ENCODE peak calls at places on chromosomes 6 and 20, in five cellular contexts. One of them, this sample, is unnamed.

GRCh38 chr20:48298851-48299484 is 513.7 kb upstream of the SULF2 start:
- DNase-seq in CD4-positive, alpha-beta T cell: no peak
- DNase-seq in DND-41: no peak
- DNase-seq in kidney: no peak
- DNase-seq in left ventricle myocardium inferior: no peak
- DNase-seq in this sample: no peak

GRCh38 chr6:133160531-133160930 is 80.6 kb upstream of the EYA4 start:
- DNase-seq in kidney: no peak
- DNase-seq in DND-41: no peak
- DNase-seq in left ventricle myocardium inferior: no peak
- DNase-seq in CD4-positive, alpha-beta T cell: no peak
- DNase-seq in this sample: no peak

GRCh38 chr6:43887340-43887858 is 117.4 kb downstream of the VEGFA start:
- DNase-seq in kidney: peak; percentile 80
- DNase-seq in CD4-positive, alpha-beta T cell: no peak
- DNase-seq in DND-41: no peak
- DNase-seq in left ventricle myocardium inferior: no peak
- DNase-seq in this sample: no peak

GRCh38 chr6:165987483-165988305 is 180.0 kb downstream of the TBXT start:
- DNase-seq in CD4-positive, alpha-beta T cell: no peak
- DNase-seq in DND-41: peak; percentile 15
- DNase-seq in kidney: peak; percentile 91
- DNase-seq in left ventricle myocardium inferior: peak; percentile 87
- DNase-seq in this sample: peak; percentile 28

GRCh38 chr6:159044899-159045727 is at the start of gene TAGAP:
- DNase-seq in DND-41: peak; percentile 87
- DNase-seq in left ventricle myocardium inferior: peak; percentile 52
- DNase-seq in CD4-positive, alpha-beta T cell: peak; percentile 80
- DNase-seq in kidney: peak; percentile 84
- DNase-seq in this sample: peak; percentile 16

GRCh38 chr20:62430871-62431447 is 3.6 kb upstream of the RBBP8NL start:
- DNase-seq in left ventricle myocardium inferior: no peak
- DNase-seq in DND-41: no peak
- DNase-seq in kidney: no peak
- DNase-seq in CD4-positive, alpha-beta T cell: no peak
- DNase-seq in this sample: no peak

GRCh38 chr6:90466191-90466940 is 120.5 kb downstream of the MAP3K7 start:
- DNase-seq in left ventricle myocardium inferior: no peak
- DNase-seq in kidney: no peak
- DNase-seq in DND-41: no peak
- DNase-seq in CD4-positive, alpha-beta T cell: no peak
- DNase-seq in this sample: no peak

GRCh38 chr20:58109126-58109880 is 119.2 kb downstream of the ANKRD60 start:
- DNase-seq in left ventricle myocardium inferior: no peak
- DNase-seq in CD4-positive, alpha-beta T cell: no peak
- DNase-seq in kidney: no peak
- DNase-seq in DND-41: no peak
- DNase-seq in this sample: no peak

GRCh38 chr6:108966855-108967755 is 118.9 kb downstream of the ARMC2 start:
- DNase-seq in left ventricle myocardium inferior: peak; percentile 50
- DNase-seq in kidney: no peak
- DNase-seq in CD4-positive, alpha-beta T cell: no peak
- DNase-seq in DND-41: no peak
- DNase-seq in this sample: no peak

GRCh38 chr6:6152060-6152459 is 145.3 kb upstream of the NRN1 start:
- DNase-seq in left ventricle myocardium inferior: no peak
- DNase-seq in kidney: no peak
- DNase-seq in DND-41: no peak
- DNase-seq in CD4-positive, alpha-beta T cell: no peak
- DNase-seq in this sample: no peak

GRCh38 chr20:35172434-35172806 is 548 bp downstream of the PROCR start:
- DNase-seq in CD4-positive, alpha-beta T cell: no peak
- DNase-seq in DND-41: no peak
- DNase-seq in left ventricle myocardium inferior: no peak
- DNase-seq in kidney: no peak
- DNase-seq in this sample: no peak

GRCh38 chr20:62739581-62740285 is 31.1 kb downstream of the NTSR1 start:
- DNase-seq in DND-41: no peak
- DNase-seq in CD4-positive, alpha-beta T cell: peak; percentile 41
- DNase-seq in left ventricle myocardium inferior: peak; percentile 20
- DNase-seq in kidney: peak; percentile 80
- DNase-seq in this sample: no peak

GRCh38 chr6:128641701-128642100 is 121.3 kb upstream of the PTPRK start:
- DNase-seq in kidney: no peak
- DNase-seq in DND-41: no peak
- DNase-seq in CD4-positive, alpha-beta T cell: no peak
- DNase-seq in left ventricle myocardium inferior: no peak
- DNase-seq in this sample: no peak

GRCh38 chr6:158669145-158670035 is 19.5 kb downstream of the SYTL3 start:
- DNase-seq in DND-41: no peak
- DNase-seq in kidney: no peak
- DNase-seq in CD4-positive, alpha-beta T cell: no peak
- DNase-seq in left ventricle myocardium inferior: no peak
- DNase-seq in this sample: no peak

GRCh38 chr20:58019027-58019849 is 209.2 kb downstream of the ANKRD60 start:
- DNase-seq in kidney: no peak
- DNase-seq in DND-41: no peak
- DNase-seq in CD4-positive, alpha-beta T cell: no peak
- DNase-seq in left ventricle myocardium inferior: no peak
- DNase-seq in this sample: no peak

GRCh38 chr20:326645-327031 is 1.3 kb downstream of the SOX12 start:
- DNase-seq in CD4-positive, alpha-beta T cell: no peak
- DNase-seq in left ventricle myocardium inferior: peak; percentile 37
- DNase-seq in DND-41: no peak
- DNase-seq in kidney: no peak
- DNase-seq in this sample: no peak

GRCh38 chr20:49186535-49187329 is 1.4 kb downstream of the STAU1 start:
- DNase-seq in CD4-positive, alpha-beta T cell: peak; percentile 61
- DNase-seq in left ventricle myocardium inferior: peak; percentile 29
- DNase-seq in kidney: no peak
- DNase-seq in DND-41: peak; percentile 70
- DNase-seq in this sample: peak; percentile 21

GRCh38 chr20:61901421-61902212 is 164.1 kb downstream of the TAF4 start:
- DNase-seq in DND-41: no peak
- DNase-seq in left ventricle myocardium inferior: no peak
- DNase-seq in CD4-positive, alpha-beta T cell: no peak
- DNase-seq in kidney: no peak
- DNase-seq in this sample: no peak

GRCh38 chr20:20697325-20697845 is 15.1 kb downstream of the RALGAPA2 start:
- DNase-seq in kidney: no peak
- DNase-seq in DND-41: no peak
- DNase-seq in left ventricle myocardium inferior: no peak
- DNase-seq in CD4-positive, alpha-beta T cell: no peak
- DNase-seq in this sample: no peak

GRCh38 chr20:47929368-47930115 is 144.3 kb upstream of the SULF2 start:
- DNase-seq in DND-41: no peak
- DNase-seq in kidney: no peak
- DNase-seq in left ventricle myocardium inferior: no peak
- DNase-seq in CD4-positive, alpha-beta T cell: no peak
- DNase-seq in this sample: no peak

GRCh38 chr6:149368065-149368464 is 32.0 kb upstream of the SUMO4 start:
- DNase-seq in CD4-positive, alpha-beta T cell: no peak
- DNase-seq in kidney: no peak
- DNase-seq in left ventricle myocardium inferior: no peak
- DNase-seq in DND-41: no peak
- DNase-seq in this sample: no peak

GRCh38 chr6:25122001-25122400 is 157.2 kb upstream of the CARMIL1 start:
- DNase-seq in kidney: peak; percentile 73
- DNase-seq in left ventricle myocardium inferior: peak; percentile 33
- DNase-seq in CD4-positive, alpha-beta T cell: no peak
- DNase-seq in DND-41: no peak
- DNase-seq in this sample: no peak

GRCh38 chr20:53736757-53737403 is 143.2 kb upstream of the ZNF217 start:
- DNase-seq in CD4-positive, alpha-beta T cell: no peak
- DNase-seq in left ventricle myocardium inferior: no peak
- DNase-seq in kidney: no peak
- DNase-seq in DND-41: no peak
- DNase-seq in this sample: no peak

GRCh38 chr6:6900566-6901204 is 207.1 kb upstream of the RREB1 start:
- DNase-seq in kidney: no peak
- DNase-seq in DND-41: no peak
- DNase-seq in left ventricle myocardium inferior: no peak
- DNase-seq in CD4-positive, alpha-beta T cell: no peak
- DNase-seq in this sample: no peak

GRCh38 chr6:139540276-139540675 is 165.8 kb upstream of the CITED2 start:
- DNase-seq in kidney: no peak
- DNase-seq in DND-41: peak; percentile 38
- DNase-seq in CD4-positive, alpha-beta T cell: peak; percentile 26
- DNase-seq in left ventricle myocardium inferior: no peak
- DNase-seq in this sample: no peak

GRCh38 chr6:149169761-149170359 is 147.7 kb upstream of the TAB2 start:
- DNase-seq in kidney: no peak
- DNase-seq in CD4-positive, alpha-beta T cell: no peak
- DNase-seq in DND-41: no peak
- DNase-seq in left ventricle myocardium inferior: no peak
- DNase-seq in this sample: peak; percentile 5

GRCh38 chr6:105445461-105445860 is 42.6 kb upstream of the PREP start:
- DNase-seq in left ventricle myocardium inferior: no peak
- DNase-seq in kidney: no peak
- DNase-seq in CD4-positive, alpha-beta T cell: no peak
- DNase-seq in DND-41: no peak
- DNase-seq in this sample: no peak

GRCh38 chr6:118709859-118710350 is 58.5 kb upstream of the CEP85L start:
- DNase-seq in CD4-positive, alpha-beta T cell: peak; percentile 49
- DNase-seq in left ventricle myocardium inferior: no peak
- DNase-seq in kidney: no peak
- DNase-seq in DND-41: peak; percentile 88
- DNase-seq in this sample: no peak

GRCh38 chr6:118306640-118307238 is 241.4 kb upstream of the PLN start:
- DNase-seq in DND-41: no peak
- DNase-seq in left ventricle myocardium inferior: no peak
- DNase-seq in kidney: no peak
- DNase-seq in CD4-positive, alpha-beta T cell: no peak
- DNase-seq in this sample: no peak

GRCh38 chr20:58720890-58721289 is 28.3 kb downstream of the NPEPL1 start:
- DNase-seq in left ventricle myocardium inferior: no peak
- DNase-seq in CD4-positive, alpha-beta T cell: no peak
- DNase-seq in kidney: no peak
- DNase-seq in DND-41: no peak
- DNase-seq in this sample: no peak

DNA sequence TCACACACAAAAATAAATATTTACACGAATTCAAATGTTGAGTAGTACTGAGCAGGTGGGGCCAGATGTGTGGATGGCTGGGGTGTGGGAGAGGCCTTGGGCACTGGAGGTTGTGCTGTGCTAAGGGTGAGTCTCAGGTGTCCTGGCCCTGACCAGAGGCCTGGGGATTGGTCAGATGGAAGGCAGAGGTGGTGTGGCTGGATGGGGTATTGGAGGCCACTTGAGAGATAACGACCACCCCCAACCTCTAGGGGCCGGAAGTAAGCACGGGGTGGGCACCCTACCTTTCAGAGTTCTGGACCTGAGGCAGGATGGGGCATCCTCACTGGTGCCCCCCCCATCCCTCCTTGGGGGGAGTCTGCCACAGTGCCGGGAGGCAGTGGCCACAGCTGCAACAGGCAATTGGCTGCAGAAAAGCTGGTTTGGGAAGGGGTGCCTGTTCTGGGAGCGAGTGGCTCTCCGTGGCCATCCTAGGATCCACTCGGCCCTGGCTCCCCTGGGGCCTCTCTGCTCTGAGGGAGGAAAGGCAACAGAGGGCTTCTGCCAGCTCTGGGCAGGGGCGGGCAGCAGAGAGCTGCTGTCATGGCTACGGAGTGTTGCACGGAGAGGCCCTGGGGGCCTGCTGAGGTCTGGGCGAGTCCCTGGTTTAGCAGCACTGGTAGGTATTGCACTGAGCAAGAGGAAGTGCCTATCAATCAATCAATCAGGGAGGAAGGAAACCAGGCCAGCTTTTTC is 87.6 kb downstream of the ASXL1 start:
- DNase-seq in kidney: peak; percentile 77
- DNase-seq in CD4-positive, alpha-beta T cell: no peak
- DNase-seq in DND-41: no peak
- DNase-seq in left ventricle myocardium inferior: no peak
- DNase-seq in this sample: peak; percentile 28
- H3K27ac ChIP-seq in kidney: no peak overlapping the region
- H3K27ac ChIP-seq in CD4-positive, alpha-beta T cell: no peak overlapping the region
- H3K27ac ChIP-seq in DND-41: peak overlapping the region; percentile 7
- H3K27ac ChIP-seq in left ventricle myocardium inferior: peak overlapping the region; percentile 16
- H3K27ac ChIP-seq in this sample: peak overlapping the region; percentile 79

DNA sequence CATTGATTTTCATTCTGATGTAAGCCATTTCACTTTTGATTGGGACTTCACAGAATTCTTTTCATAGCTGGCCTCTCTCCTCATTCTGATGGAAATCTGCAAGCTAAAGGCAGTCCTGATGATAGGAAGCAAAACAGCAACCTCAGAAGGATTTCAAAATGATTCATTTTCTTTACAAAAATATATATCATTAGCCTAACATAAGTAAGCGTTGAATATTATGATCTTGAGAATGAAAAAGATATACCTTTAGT is 143.1 kb upstream of the GJE1 start:
- DNase-seq in left ventricle myocardium inferior: no peak
- DNase-seq in DND-41: no peak
- DNase-seq in CD4-positive, alpha-beta T cell: no peak
- DNase-seq in kidney: no peak
- DNase-seq in this sample: no peak
- H3K27ac ChIP-seq in left ventricle myocardium inferior: no peak overlapping the region
- H3K27ac ChIP-seq in DND-41: no peak overlapping the region
- H3K27ac ChIP-seq in CD4-positive, alpha-beta T cell: no peak overlapping the region
- H3K27ac ChIP-seq in kidney: no peak overlapping the region
- H3K27ac ChIP-seq in this sample: no peak overlapping the region

GRCh38 chr6:106620931-106621672 is 8.2 kb downstream of the RTN4IP1 start:
- DNase-seq in kidney: no peak
- DNase-seq in CD4-positive, alpha-beta T cell: no peak
- DNase-seq in DND-41: no peak
- DNase-seq in left ventricle myocardium inferior: no peak
- DNase-seq in this sample: no peak
- H3K27ac ChIP-seq in kidney: no peak overlapping the region
- H3K27ac ChIP-seq in CD4-positive, alpha-beta T cell: no peak overlapping the region
- H3K27ac ChIP-seq in DND-41: no peak overlapping the region
- H3K27ac ChIP-seq in left ventricle myocardium inferior: no peak overlapping the region
- H3K27ac ChIP-seq in this sample: no peak overlapping the region

DNA sequence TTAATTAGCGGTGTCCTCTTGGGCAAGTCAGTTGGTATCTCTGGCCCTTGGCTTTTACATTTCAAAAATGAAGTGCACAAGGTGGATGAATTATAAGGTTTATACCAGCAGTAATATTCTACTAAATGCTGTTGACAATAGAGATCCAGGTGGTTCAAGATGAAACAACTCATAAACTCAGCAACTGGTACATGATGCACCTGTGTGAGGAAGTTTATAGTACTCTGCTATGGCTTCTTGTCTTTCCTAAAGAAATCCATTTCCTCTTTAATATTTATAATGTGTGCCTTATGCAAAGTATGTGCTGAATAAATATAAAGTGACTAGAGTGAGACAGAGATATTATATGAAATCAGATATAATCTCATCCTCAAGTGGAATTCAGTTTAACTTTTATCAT is 48.5 kb downstream of the ADGRG6 start:
- DNase-seq in CD4-positive, alpha-beta T cell: no peak
- DNase-seq in DND-41: no peak
- DNase-seq in left ventricle myocardium inferior: no peak
- DNase-seq in kidney: no peak
- DNase-seq in this sample: no peak
- H3K27ac ChIP-seq in CD4-positive, alpha-beta T cell: no peak overlapping the region
- H3K27ac ChIP-seq in DND-41: no peak overlapping the region
- H3K27ac ChIP-seq in left ventricle myocardium inferior: no peak overlapping the region
- H3K27ac ChIP-seq in kidney: no peak overlapping the region
- H3K27ac ChIP-seq in this sample: no peak overlapping the region

This sample was measured in substantia nigra.